ENCODE peak calls at places on chromosomes 13 and 19, in eight cellular contexts. B is progenitor cell of endocrine pancreas, V is OCI-LY7, K is A549, O is tibial artery, L is kidney epithelial cell, J is ovary, C is GM06990. D is an unnamed sample.

GRCh38 chr13:51524312-51524711 is 60.0 kb upstream of the WDFY2 start:
- DNase-seq in V (no peak), L (no peak), J (no peak), C (no peak), B (no peak), O (no peak), K (no peak), D (no peak)

GRCh38 chr19:52492991-52493470 is 34.4 kb upstream of the ZNF808 start:
- DNase-seq in O (no peak), J (no peak), V (no peak), B (peak), C (no peak), L (no peak), K (no peak), D (peak)

GRCh38 chr19:58229255-58229639 is 533 bp downstream of the ZNF544 start:
- DNase-seq in B (no peak), C (no peak), L (no peak), V (peak), K (peak), J (no peak), O (no peak), D (peak)

GRCh38 chr13:28659611-28659970 is 661 bp downstream of the POMP start:
- DNase-seq in J (no peak), K (no peak), B (no peak), C (peak), L (no peak), V (no peak), O (no peak), D (no peak)

GRCh38 chr19:5006201-5006600 is 37.3 kb downstream of the KDM4B start:
- DNase-seq in V (no peak), L (no peak), C (no peak), J (no peak), O (no peak), K (no peak), B (no peak), D (no peak)

GRCh38 chr19:18306903-18307681 is 15.8 kb downstream of the LSM4 start:
- DNase-seq in O (no peak), V (peak), J (peak), B (no peak), C (no peak), L (no peak), K (no peak), D (no peak)

GRCh38 chr19:34555447-34555846 is 73.9 kb downstream of the WTIP start:
- DNase-seq in O (no peak), C (no peak), K (peak), B (no peak), J (no peak), L (no peak), V (peak), D (no peak)

GRCh38 chr13:31069808-31070544 is 91.7 kb downstream of the HSPH1 start:
- DNase-seq in O (no peak), V (no peak), B (no peak), C (no peak), K (no peak), L (no peak), J (no peak), D (peak)

GRCh38 chr19:58509731-58510083 is 2.1 kb downstream of the SLC27A5 start:
- DNase-seq in L (no peak), B (no peak), J (no peak), K (no peak), V (no peak), C (no peak), O (no peak), D (no peak)

GRCh38 chr13:73844986-73845385 is 289.2 kb downstream of the KLF12 start:
- DNase-seq in C (no peak), O (no peak), V (no peak), L (no peak), J (no peak), K (no peak), B (no peak), D (no peak)

GRCh38 chr19:52566588-52566987 is 3.5 kb upstream of the ZNF701 start:
- DNase-seq in V (no peak), J (no peak), B (no peak), C (no peak), L (no peak), O (no peak), K (no peak), D (no peak)

GRCh38 chr13:75364131-75364713 is 117.7 kb downstream of the TBC1D4 start:
- DNase-seq in L (no peak), J (no peak), K (no peak), V (no peak), O (no peak), B (no peak), C (no peak), D (no peak)

GRCh38 chr13:50357586-50358118 is 342.4 kb downstream of the KCNRG start:
- DNase-seq in J (no peak), V (no peak), B (no peak), O (no peak), L (peak), C (no peak), K (no peak), D (no peak)

GRCh38 chr19:478236-478888 is 17.5 kb upstream of the SHC2 start:
- DNase-seq in L (no peak), V (no peak), C (no peak), K (no peak), B (no peak), J (no peak), O (no peak), D (no peak)

GRCh38 chr19:483332-484072 is 12.8 kb upstream of the MADCAM1 start:
- DNase-seq in B (no peak), O (no peak), C (no peak), L (no peak), V (no peak), J (no peak), K (no peak), D (no peak)

GRCh38 chr19:482186-483041 is 13.9 kb upstream of the MADCAM1 start:
- DNase-seq in C (no peak), K (no peak), V (no peak), O (no peak), J (no peak), B (no peak), L (no peak), D (no peak)

GRCh38 chr19:484494-484893 is 11.8 kb upstream of the MADCAM1 start:
- DNase-seq in C (no peak), V (no peak), K (no peak), J (no peak), O (no peak), B (no peak), L (no peak), D (no peak)

GRCh38 chr19:480016-480855 is 16.1 kb upstream of the MADCAM1 start:
- DNase-seq in C (no peak), B (peak), K (peak), L (no peak), V (no peak), O (peak), J (peak), D (peak)
- TF ChIP-seq CTCF in C (peak), B (peak), K (peak), L (peak), V (peak), O (peak), J (no peak), D (peak)

GRCh38 chr19:43774103-43774939 is 6.5 kb downstream of the KCNN4 start:
- DNase-seq in K (no peak), L (no peak), O (no peak), V (no peak), J (peak), C (no peak), B (peak), D (peak)
- TF ChIP-seq CTCF in K (no peak), L (peak), O (peak), V (no peak), J (peak), C (no peak), B (peak), D (peak)

GRCh38 chr19:10335149-10336053 is 2.1 kb upstream of the RAVER1 start:
- DNase-seq in C (no peak), B (no peak), O (no peak), L (no peak), V (no peak), J (peak), K (no peak), D (no peak)
- TF ChIP-seq CTCF in C (no peak), B (no peak), O (no peak), L (no peak), V (peak), J (no peak), K (no peak), D (no peak)

DNA sequence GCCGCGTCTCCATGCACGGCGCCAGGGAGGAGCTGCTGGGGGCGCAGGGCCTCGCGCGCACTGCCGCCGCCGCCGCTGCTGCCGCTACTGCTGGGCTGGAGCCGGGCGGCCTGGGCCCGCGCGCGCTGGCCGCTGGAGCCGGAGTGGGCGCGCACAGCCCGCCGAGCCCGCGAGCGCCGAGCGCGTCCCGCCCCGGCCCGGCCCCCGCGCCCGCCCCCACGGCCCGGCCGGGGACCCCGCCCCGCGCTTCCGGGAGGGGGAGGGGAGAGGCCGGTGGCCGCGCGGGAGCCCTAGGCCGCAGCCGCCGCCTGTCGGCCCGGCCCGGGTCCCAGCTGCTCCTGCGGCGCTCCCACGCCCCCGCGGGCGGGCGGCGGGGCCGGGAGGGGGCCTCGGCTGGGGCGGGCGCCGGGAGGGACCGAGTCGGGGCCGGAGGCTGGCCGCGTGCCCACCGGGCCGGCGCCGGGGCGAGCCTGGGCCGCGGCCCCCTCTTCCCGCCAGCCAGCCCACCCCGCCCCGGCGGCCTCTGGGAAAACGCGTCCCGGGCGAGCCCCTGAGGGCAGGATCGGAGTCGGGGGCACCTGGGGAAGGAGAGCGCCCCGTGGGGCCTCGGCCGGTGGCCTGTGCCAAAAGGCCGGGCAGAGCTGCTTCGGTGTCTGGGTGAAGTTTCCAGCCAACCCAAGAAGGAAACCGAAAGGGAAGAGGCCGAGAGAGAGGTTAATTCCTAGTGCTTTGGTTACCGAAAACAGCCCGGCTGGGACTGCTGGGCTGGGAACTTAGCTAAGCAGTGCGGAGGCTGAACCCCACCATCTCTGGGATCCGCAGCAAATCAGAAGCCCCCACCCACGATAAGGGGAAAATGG is at the start of gene STK24:
- DNase-seq in C (peak), V (peak), O (no peak), B (peak), L (no peak), J (peak), K (no peak), D (peak)
- TF ChIP-seq CTCF in C (no peak), V (no peak), O (no peak), B (no peak), L (no peak), J (no peak), K (no peak), D (no peak)

GRCh38 chr13:107650081-107650701 is 565.1 kb downstream of the LIG4 start:
- DNase-seq in C (peak), K (no peak), O (peak), L (no peak), B (peak), V (peak), J (peak), D (peak)
- TF ChIP-seq CTCF in C (peak), K (peak), O (peak), L (peak), B (peak), V (peak), J (no peak), D (peak)

GRCh38 chr19:1377965-1378785 is 5.5 kb upstream of the NDUFS7 start:
- DNase-seq in K (no peak), C (no peak), V (no peak), B (no peak), L (no peak), J (no peak), O (no peak), D (no peak)
- TF ChIP-seq CTCF in K (no peak), C (no peak), V (peak), B (peak), L (no peak), J (no peak), O (no peak), D (peak)

D was measured in glutamatergic neuron.